ENCODE peak calls at places on chromosomes 7 and 10, in five cellular contexts. One of them, this sample, is unnamed.

GRCh38 chr10:62083413-62083794 is 181.9 kb downstream of the ARID5B start:
- DNase-seq in stimulated activated CD8-positive, alpha-beta memory T cell treated with anti-CD3 and anti-CD28 coated beads, Interleukin-15, amount 100 ng/mL, for 4 hours: no peak
- DNase-seq in stimulated activated CD4-positive, alpha-beta T cell treated with anti-CD3 and anti-CD28 coated beads, Interleukin-12 subunit alpha, Interleukin-12 subunit beta, amount 100 ng/mL, for 4 hours: no peak
- DNase-seq in Daoy: peak; percentile 17
- DNase-seq in heart left ventricle: no peak
- DNase-seq in this sample: no peak

GRCh38 chr10:77902159-77902558 is 24.4 kb downstream of the DLG5 start:
- DNase-seq in stimulated activated CD4-positive, alpha-beta T cell treated with anti-CD3 and anti-CD28 coated beads, Interleukin-12 subunit alpha, Interleukin-12 subunit beta, amount 100 ng/mL, for 4 hours: no peak
- DNase-seq in Daoy: no peak
- DNase-seq in heart left ventricle: no peak
- DNase-seq in stimulated activated CD8-positive, alpha-beta memory T cell treated with anti-CD3 and anti-CD28 coated beads, Interleukin-15, amount 100 ng/mL, for 4 hours: no peak
- DNase-seq in this sample: no peak

GRCh38 chr7:128005759-128006159 is 25.5 kb downstream of the LRRC4 start:
- DNase-seq in Daoy: no peak
- DNase-seq in heart left ventricle: no peak
- DNase-seq in stimulated activated CD4-positive, alpha-beta T cell treated with anti-CD3 and anti-CD28 coated beads, Interleukin-12 subunit alpha, Interleukin-12 subunit beta, amount 100 ng/mL, for 4 hours: no peak
- DNase-seq in stimulated activated CD8-positive, alpha-beta memory T cell treated with anti-CD3 and anti-CD28 coated beads, Interleukin-15, amount 100 ng/mL, for 4 hours: no peak
- DNase-seq in this sample: no peak

GRCh38 chr7:51006483-51007235 is 224.0 kb upstream of the GRB10 start:
- DNase-seq in stimulated activated CD8-positive, alpha-beta memory T cell treated with anti-CD3 and anti-CD28 coated beads, Interleukin-15, amount 100 ng/mL, for 4 hours: no peak
- DNase-seq in heart left ventricle: no peak
- DNase-seq in Daoy: no peak
- DNase-seq in stimulated activated CD4-positive, alpha-beta T cell treated with anti-CD3 and anti-CD28 coated beads, Interleukin-12 subunit alpha, Interleukin-12 subunit beta, amount 100 ng/mL, for 4 hours: no peak
- DNase-seq in this sample: no peak

GRCh38 chr7:4871930-4872675 is 10.3 kb upstream of the PAPOLB start:
- DNase-seq in stimulated activated CD4-positive, alpha-beta T cell treated with anti-CD3 and anti-CD28 coated beads, Interleukin-12 subunit alpha, Interleukin-12 subunit beta, amount 100 ng/mL, for 4 hours: no peak
- DNase-seq in stimulated activated CD8-positive, alpha-beta memory T cell treated with anti-CD3 and anti-CD28 coated beads, Interleukin-15, amount 100 ng/mL, for 4 hours: no peak
- DNase-seq in Daoy: no peak
- DNase-seq in heart left ventricle: no peak
- DNase-seq in this sample: no peak

GRCh38 chr10:52965489-52965888 is 192.9 kb upstream of the MBL2 start:
- DNase-seq in heart left ventricle: no peak
- DNase-seq in stimulated activated CD8-positive, alpha-beta memory T cell treated with anti-CD3 and anti-CD28 coated beads, Interleukin-15, amount 100 ng/mL, for 4 hours: no peak
- DNase-seq in stimulated activated CD4-positive, alpha-beta T cell treated with anti-CD3 and anti-CD28 coated beads, Interleukin-12 subunit alpha, Interleukin-12 subunit beta, amount 100 ng/mL, for 4 hours: no peak
- DNase-seq in Daoy: no peak
- DNase-seq in this sample: no peak

GRCh38 chr10:932589-932988 is 1.1 kb upstream of the LARP4B start:
- DNase-seq in stimulated activated CD4-positive, alpha-beta T cell treated with anti-CD3 and anti-CD28 coated beads, Interleukin-12 subunit alpha, Interleukin-12 subunit beta, amount 100 ng/mL, for 4 hours: no peak
- DNase-seq in heart left ventricle: no peak
- DNase-seq in stimulated activated CD8-positive, alpha-beta memory T cell treated with anti-CD3 and anti-CD28 coated beads, Interleukin-15, amount 100 ng/mL, for 4 hours: no peak
- DNase-seq in Daoy: no peak
- DNase-seq in this sample: no peak

GRCh38 chr7:155489862-155490696 is 32.1 kb downstream of the EN2 start:
- DNase-seq in heart left ventricle: no peak
- DNase-seq in stimulated activated CD8-positive, alpha-beta memory T cell treated with anti-CD3 and anti-CD28 coated beads, Interleukin-15, amount 100 ng/mL, for 4 hours: no peak
- DNase-seq in stimulated activated CD4-positive, alpha-beta T cell treated with anti-CD3 and anti-CD28 coated beads, Interleukin-12 subunit alpha, Interleukin-12 subunit beta, amount 100 ng/mL, for 4 hours: no peak
- DNase-seq in Daoy: peak; percentile 53
- DNase-seq in this sample: peak; percentile 61

GRCh38 chr7:151687523-151688235 is 168.0 kb upstream of the RHEB start:
- DNase-seq in heart left ventricle: peak; percentile 61
- DNase-seq in stimulated activated CD8-positive, alpha-beta memory T cell treated with anti-CD3 and anti-CD28 coated beads, Interleukin-15, amount 100 ng/mL, for 4 hours: no peak
- DNase-seq in Daoy: peak; percentile 100
- DNase-seq in stimulated activated CD4-positive, alpha-beta T cell treated with anti-CD3 and anti-CD28 coated beads, Interleukin-12 subunit alpha, Interleukin-12 subunit beta, amount 100 ng/mL, for 4 hours: no peak
- DNase-seq in this sample: peak; percentile 35

GRCh38 chr7:111668711-111669110 is 106.4 kb upstream of the IMMP2L start:
- DNase-seq in heart left ventricle: no peak
- DNase-seq in Daoy: no peak
- DNase-seq in stimulated activated CD8-positive, alpha-beta memory T cell treated with anti-CD3 and anti-CD28 coated beads, Interleukin-15, amount 100 ng/mL, for 4 hours: no peak
- DNase-seq in stimulated activated CD4-positive, alpha-beta T cell treated with anti-CD3 and anti-CD28 coated beads, Interleukin-12 subunit alpha, Interleukin-12 subunit beta, amount 100 ng/mL, for 4 hours: no peak
- DNase-seq in this sample: no peak

GRCh38 chr7:21030237-21030636 is 243.6 kb upstream of the SP8 start:
- DNase-seq in stimulated activated CD8-positive, alpha-beta memory T cell treated with anti-CD3 and anti-CD28 coated beads, Interleukin-15, amount 100 ng/mL, for 4 hours: no peak
- DNase-seq in stimulated activated CD4-positive, alpha-beta T cell treated with anti-CD3 and anti-CD28 coated beads, Interleukin-12 subunit alpha, Interleukin-12 subunit beta, amount 100 ng/mL, for 4 hours: no peak
- DNase-seq in Daoy: no peak
- DNase-seq in heart left ventricle: no peak
- DNase-seq in this sample: no peak

GRCh38 chr7:136884492-136884891 is 16.0 kb downstream of the CHRM2 start:
- DNase-seq in stimulated activated CD8-positive, alpha-beta memory T cell treated with anti-CD3 and anti-CD28 coated beads, Interleukin-15, amount 100 ng/mL, for 4 hours: no peak
- DNase-seq in Daoy: no peak
- DNase-seq in stimulated activated CD4-positive, alpha-beta T cell treated with anti-CD3 and anti-CD28 coated beads, Interleukin-12 subunit alpha, Interleukin-12 subunit beta, amount 100 ng/mL, for 4 hours: no peak
- DNase-seq in heart left ventricle: no peak
- DNase-seq in this sample: no peak

GRCh38 chr10:51700228-51700835 is 937 bp upstream of the CSTF2T start:
- DNase-seq in stimulated activated CD4-positive, alpha-beta T cell treated with anti-CD3 and anti-CD28 coated beads, Interleukin-12 subunit alpha, Interleukin-12 subunit beta, amount 100 ng/mL, for 4 hours: no peak
- DNase-seq in heart left ventricle: peak; percentile 34
- DNase-seq in stimulated activated CD8-positive, alpha-beta memory T cell treated with anti-CD3 and anti-CD28 coated beads, Interleukin-15, amount 100 ng/mL, for 4 hours: no peak
- DNase-seq in Daoy: peak; percentile 17
- DNase-seq in this sample: no peak

GRCh38 chr10:69864321-69864720 is 62.6 kb downstream of the COL13A1 start:
- DNase-seq in heart left ventricle: no peak
- DNase-seq in stimulated activated CD4-positive, alpha-beta T cell treated with anti-CD3 and anti-CD28 coated beads, Interleukin-12 subunit alpha, Interleukin-12 subunit beta, amount 100 ng/mL, for 4 hours: no peak
- DNase-seq in Daoy: peak; percentile 75
- DNase-seq in stimulated activated CD8-positive, alpha-beta memory T cell treated with anti-CD3 and anti-CD28 coated beads, Interleukin-15, amount 100 ng/mL, for 4 hours: no peak
- DNase-seq in this sample: no peak

GRCh38 chr10:96377816-96378294 is 19.1 kb upstream of the OPALIN start:
- DNase-seq in stimulated activated CD8-positive, alpha-beta memory T cell treated with anti-CD3 and anti-CD28 coated beads, Interleukin-15, amount 100 ng/mL, for 4 hours: no peak
- DNase-seq in heart left ventricle: peak; percentile 73
- DNase-seq in stimulated activated CD4-positive, alpha-beta T cell treated with anti-CD3 and anti-CD28 coated beads, Interleukin-12 subunit alpha, Interleukin-12 subunit beta, amount 100 ng/mL, for 4 hours: no peak
- DNase-seq in Daoy: peak; percentile 39
- DNase-seq in this sample: no peak

GRCh38 chr10:117186832-117187615 is 10.3 kb upstream of the KCNK18 start:
- DNase-seq in stimulated activated CD4-positive, alpha-beta T cell treated with anti-CD3 and anti-CD28 coated beads, Interleukin-12 subunit alpha, Interleukin-12 subunit beta, amount 100 ng/mL, for 4 hours: no peak
- DNase-seq in heart left ventricle: no peak
- DNase-seq in Daoy: peak; percentile 36
- DNase-seq in stimulated activated CD8-positive, alpha-beta memory T cell treated with anti-CD3 and anti-CD28 coated beads, Interleukin-15, amount 100 ng/mL, for 4 hours: no peak
- DNase-seq in this sample: no peak

GRCh38 chr10:79375321-79376077 is 28.2 kb downstream of the PPIF start:
- DNase-seq in heart left ventricle: no peak
- DNase-seq in Daoy: peak; percentile 21
- DNase-seq in stimulated activated CD8-positive, alpha-beta memory T cell treated with anti-CD3 and anti-CD28 coated beads, Interleukin-15, amount 100 ng/mL, for 4 hours: no peak
- DNase-seq in stimulated activated CD4-positive, alpha-beta T cell treated with anti-CD3 and anti-CD28 coated beads, Interleukin-12 subunit alpha, Interleukin-12 subunit beta, amount 100 ng/mL, for 4 hours: no peak
- DNase-seq in this sample: peak; percentile 61

GRCh38 chr7:128437426-128438332 is 18.0 kb upstream of the HILPDA start:
- DNase-seq in Daoy: no peak
- DNase-seq in stimulated activated CD4-positive, alpha-beta T cell treated with anti-CD3 and anti-CD28 coated beads, Interleukin-12 subunit alpha, Interleukin-12 subunit beta, amount 100 ng/mL, for 4 hours: no peak
- DNase-seq in stimulated activated CD8-positive, alpha-beta memory T cell treated with anti-CD3 and anti-CD28 coated beads, Interleukin-15, amount 100 ng/mL, for 4 hours: no peak
- DNase-seq in heart left ventricle: no peak
- DNase-seq in this sample: no peak

GRCh38 chr7:73742753-73743641 is 4.4 kb upstream of the ABHD11 start:
- DNase-seq in Daoy: peak; percentile 53
- DNase-seq in stimulated activated CD8-positive, alpha-beta memory T cell treated with anti-CD3 and anti-CD28 coated beads, Interleukin-15, amount 100 ng/mL, for 4 hours: no peak
- DNase-seq in heart left ventricle: no peak
- DNase-seq in stimulated activated CD4-positive, alpha-beta T cell treated with anti-CD3 and anti-CD28 coated beads, Interleukin-12 subunit alpha, Interleukin-12 subunit beta, amount 100 ng/mL, for 4 hours: no peak
- DNase-seq in this sample: peak; percentile 72

GRCh38 chr10:110901954-110902819 is 16.8 kb downstream of the BBIP1 start:
- DNase-seq in Daoy: peak; percentile 54
- DNase-seq in stimulated activated CD4-positive, alpha-beta T cell treated with anti-CD3 and anti-CD28 coated beads, Interleukin-12 subunit alpha, Interleukin-12 subunit beta, amount 100 ng/mL, for 4 hours: no peak
- DNase-seq in stimulated activated CD8-positive, alpha-beta memory T cell treated with anti-CD3 and anti-CD28 coated beads, Interleukin-15, amount 100 ng/mL, for 4 hours: no peak
- DNase-seq in heart left ventricle: no peak
- DNase-seq in this sample: no peak

GRCh38 chr7:47327698-47328391 is 254.1 kb downstream of the TNS3 start:
- DNase-seq in stimulated activated CD4-positive, alpha-beta T cell treated with anti-CD3 and anti-CD28 coated beads, Interleukin-12 subunit alpha, Interleukin-12 subunit beta, amount 100 ng/mL, for 4 hours: no peak
- DNase-seq in heart left ventricle: peak; percentile 97
- DNase-seq in Daoy: peak; percentile 90
- DNase-seq in stimulated activated CD8-positive, alpha-beta memory T cell treated with anti-CD3 and anti-CD28 coated beads, Interleukin-15, amount 100 ng/mL, for 4 hours: no peak
- DNase-seq in this sample: peak; percentile 91

GRCh38 chr10:11881477-11882417 is 58.6 kb downstream of the PROSER2 start:
- DNase-seq in Daoy: peak; percentile 71
- DNase-seq in stimulated activated CD8-positive, alpha-beta memory T cell treated with anti-CD3 and anti-CD28 coated beads, Interleukin-15, amount 100 ng/mL, for 4 hours: no peak
- DNase-seq in stimulated activated CD4-positive, alpha-beta T cell treated with anti-CD3 and anti-CD28 coated beads, Interleukin-12 subunit alpha, Interleukin-12 subunit beta, amount 100 ng/mL, for 4 hours: no peak
- DNase-seq in heart left ventricle: peak; percentile 20
- DNase-seq in this sample: no peak

GRCh38 chr7:2510909-2511768 is 8.4 kb upstream of the LFNG start:
- DNase-seq in stimulated activated CD8-positive, alpha-beta memory T cell treated with anti-CD3 and anti-CD28 coated beads, Interleukin-15, amount 100 ng/mL, for 4 hours: no peak
- DNase-seq in stimulated activated CD4-positive, alpha-beta T cell treated with anti-CD3 and anti-CD28 coated beads, Interleukin-12 subunit alpha, Interleukin-12 subunit beta, amount 100 ng/mL, for 4 hours: no peak
- DNase-seq in heart left ventricle: no peak
- DNase-seq in Daoy: peak; percentile 83
- DNase-seq in this sample: no peak

GRCh38 chr10:79385392-79385795 is 38.1 kb downstream of the PPIF start:
- DNase-seq in heart left ventricle: no peak
- DNase-seq in stimulated activated CD8-positive, alpha-beta memory T cell treated with anti-CD3 and anti-CD28 coated beads, Interleukin-15, amount 100 ng/mL, for 4 hours: no peak
- DNase-seq in Daoy: no peak
- DNase-seq in stimulated activated CD4-positive, alpha-beta T cell treated with anti-CD3 and anti-CD28 coated beads, Interleukin-12 subunit alpha, Interleukin-12 subunit beta, amount 100 ng/mL, for 4 hours: no peak
- DNase-seq in this sample: peak; percentile 61

GRCh38 chr10:15245530-15245929 is 77.0 kb upstream of the NMT2 start:
- DNase-seq in Daoy: peak; percentile 18
- DNase-seq in stimulated activated CD8-positive, alpha-beta memory T cell treated with anti-CD3 and anti-CD28 coated beads, Interleukin-15, amount 100 ng/mL, for 4 hours: no peak
- DNase-seq in heart left ventricle: no peak
- DNase-seq in stimulated activated CD4-positive, alpha-beta T cell treated with anti-CD3 and anti-CD28 coated beads, Interleukin-12 subunit alpha, Interleukin-12 subunit beta, amount 100 ng/mL, for 4 hours: no peak
- DNase-seq in this sample: no peak

GRCh38 chr7:116395125-116395791 is 104.3 kb upstream of the CAV2 start:
- DNase-seq in stimulated activated CD4-positive, alpha-beta T cell treated with anti-CD3 and anti-CD28 coated beads, Interleukin-12 subunit alpha, Interleukin-12 subunit beta, amount 100 ng/mL, for 4 hours: no peak
- DNase-seq in heart left ventricle: no peak
- DNase-seq in stimulated activated CD8-positive, alpha-beta memory T cell treated with anti-CD3 and anti-CD28 coated beads, Interleukin-15, amount 100 ng/mL, for 4 hours: no peak
- DNase-seq in Daoy: peak; percentile 98
- DNase-seq in this sample: no peak

GRCh38 chr10:126097558-126098215 is 201.3 kb downstream of the FANK1 start:
- DNase-seq in Daoy: no peak
- DNase-seq in heart left ventricle: no peak
- DNase-seq in stimulated activated CD8-positive, alpha-beta memory T cell treated with anti-CD3 and anti-CD28 coated beads, Interleukin-15, amount 100 ng/mL, for 4 hours: no peak
- DNase-seq in stimulated activated CD4-positive, alpha-beta T cell treated with anti-CD3 and anti-CD28 coated beads, Interleukin-12 subunit alpha, Interleukin-12 subunit beta, amount 100 ng/mL, for 4 hours: no peak
- DNase-seq in this sample: no peak

GRCh38 chr7:1555813-1556540 is at the start of gene TMEM184A:
- DNase-seq in heart left ventricle: peak; percentile 63
- DNase-seq in Daoy: peak; percentile 83
- DNase-seq in stimulated activated CD4-positive, alpha-beta T cell treated with anti-CD3 and anti-CD28 coated beads, Interleukin-12 subunit alpha, Interleukin-12 subunit beta, amount 100 ng/mL, for 4 hours: peak; percentile 41
- DNase-seq in stimulated activated CD8-positive, alpha-beta memory T cell treated with anti-CD3 and anti-CD28 coated beads, Interleukin-15, amount 100 ng/mL, for 4 hours: no peak
- DNase-seq in this sample: no peak

GRCh38 chr10:48523212-48523819 is 81.6 kb downstream of the ARHGAP22 start:
- DNase-seq in stimulated activated CD8-positive, alpha-beta memory T cell treated with anti-CD3 and anti-CD28 coated beads, Interleukin-15, amount 100 ng/mL, for 4 hours: no peak
- DNase-seq in Daoy: peak; percentile 30
- DNase-seq in stimulated activated CD4-positive, alpha-beta T cell treated with anti-CD3 and anti-CD28 coated beads, Interleukin-12 subunit alpha, Interleukin-12 subunit beta, amount 100 ng/mL, for 4 hours: no peak
- DNase-seq in heart left ventricle: peak; percentile 66
- DNase-seq in this sample: peak; percentile 36

GRCh38 chr10:71975891-71976725 is 11.9 kb downstream of the CHST3 start:
- DNase-seq in stimulated activated CD8-positive, alpha-beta memory T cell treated with anti-CD3 and anti-CD28 coated beads, Interleukin-15, amount 100 ng/mL, for 4 hours: no peak
- DNase-seq in stimulated activated CD4-positive, alpha-beta T cell treated with anti-CD3 and anti-CD28 coated beads, Interleukin-12 subunit alpha, Interleukin-12 subunit beta, amount 100 ng/mL, for 4 hours: no peak
- DNase-seq in Daoy: peak; percentile 54
- DNase-seq in heart left ventricle: peak; percentile 66
- DNase-seq in this sample: no peak

GRCh38 chr10:97224483-97225435 is 39.0 kb upstream of the SLIT1 start:
- DNase-seq in stimulated activated CD8-positive, alpha-beta memory T cell treated with anti-CD3 and anti-CD28 coated beads, Interleukin-15, amount 100 ng/mL, for 4 hours: no peak
- DNase-seq in Daoy: no peak
- DNase-seq in heart left ventricle: no peak
- DNase-seq in stimulated activated CD4-positive, alpha-beta T cell treated with anti-CD3 and anti-CD28 coated beads, Interleukin-12 subunit alpha, Interleukin-12 subunit beta, amount 100 ng/mL, for 4 hours: no peak
- DNase-seq in this sample: no peak

GRCh38 chr10:33153968-33154327 is 180.5 kb downstream of the NRP1 start:
- DNase-seq in stimulated activated CD8-positive, alpha-beta memory T cell treated with anti-CD3 and anti-CD28 coated beads, Interleukin-15, amount 100 ng/mL, for 4 hours: no peak
- DNase-seq in stimulated activated CD4-positive, alpha-beta T cell treated with anti-CD3 and anti-CD28 coated beads, Interleukin-12 subunit alpha, Interleukin-12 subunit beta, amount 100 ng/mL, for 4 hours: no peak
- DNase-seq in Daoy: no peak
- DNase-seq in heart left ventricle: no peak
- DNase-seq in this sample: no peak

GRCh38 chr10:55631071-55631654 is 729.9 kb downstream of the ZWINT start:
- DNase-seq in heart left ventricle: peak; percentile 39
- DNase-seq in Daoy: no peak
- DNase-seq in stimulated activated CD4-positive, alpha-beta T cell treated with anti-CD3 and anti-CD28 coated beads, Interleukin-12 subunit alpha, Interleukin-12 subunit beta, amount 100 ng/mL, for 4 hours: no peak
- DNase-seq in stimulated activated CD8-positive, alpha-beta memory T cell treated with anti-CD3 and anti-CD28 coated beads, Interleukin-15, amount 100 ng/mL, for 4 hours: no peak
- DNase-seq in this sample: no peak

GRCh38 chr7:47786557-47787248 is 161.6 kb downstream of the PKD1L1 start:
- DNase-seq in heart left ventricle: peak; percentile 41
- DNase-seq in Daoy: peak; percentile 100
- DNase-seq in stimulated activated CD4-positive, alpha-beta T cell treated with anti-CD3 and anti-CD28 coated beads, Interleukin-12 subunit alpha, Interleukin-12 subunit beta, amount 100 ng/mL, for 4 hours: no peak
- DNase-seq in stimulated activated CD8-positive, alpha-beta memory T cell treated with anti-CD3 and anti-CD28 coated beads, Interleukin-15, amount 100 ng/mL, for 4 hours: no peak
- DNase-seq in this sample: peak; percentile 88

GRCh38 chr10:13654846-13655245 is 68.1 kb downstream of the PRPF18 start:
- DNase-seq in stimulated activated CD4-positive, alpha-beta T cell treated with anti-CD3 and anti-CD28 coated beads, Interleukin-12 subunit alpha, Interleukin-12 subunit beta, amount 100 ng/mL, for 4 hours: no peak
- DNase-seq in heart left ventricle: no peak
- DNase-seq in stimulated activated CD8-positive, alpha-beta memory T cell treated with anti-CD3 and anti-CD28 coated beads, Interleukin-15, amount 100 ng/mL, for 4 hours: no peak
- DNase-seq in Daoy: no peak
- DNase-seq in this sample: no peak

This sample was measured in ascending aorta.